ENCODE peak calls at places on chromosomes 7 and 10, in eight cellular contexts. M, O, R, Z, A, U, V and Y are unnamed samples.

GRCh38 chr10:48522011-48522765 is 82.7 kb downstream of the ARHGAP22 start:
- DNase-seq in A (no peak), Z (no peak), O (peak; percentile 11), M (no peak), R (no peak), U (no peak), V (no peak), Y (no peak)

GRCh38 chr10:34526758-34527730 is 288.1 kb downstream of the PARD3 start:
- DNase-seq in V (peak; percentile 100), R (peak; percentile 72), Z (peak; percentile 93), U (peak; percentile 98), A (peak; percentile 9), M (no peak), O (no peak), Y (peak; percentile 91)

GRCh38 chr7:29381206-29382094 is 182.2 kb upstream of the PRR15 start:
- DNase-seq in O (no peak), M (no peak), U (no peak), R (no peak), A (no peak), V (no peak), Z (no peak), Y (no peak)

GRCh38 chr10:58647770-58648169 is 135.1 kb downstream of the BICC1 start:
- DNase-seq in U (no peak), A (no peak), V (no peak), M (no peak), R (no peak), O (no peak), Z (no peak), Y (no peak)

GRCh38 chr10:77605466-77605865 is 32.1 kb downstream of the KCNMA1 start:
- DNase-seq in A (no peak), M (no peak), U (peak; percentile 33), O (no peak), Z (no peak), V (peak; percentile 75), R (no peak), Y (no peak)

GRCh38 chr7:86776136-86776535 is 132.4 kb downstream of the GRM3 start:
- DNase-seq in U (no peak), O (no peak), A (no peak), M (no peak), Z (no peak), R (no peak), V (no peak), Y (no peak)

GRCh38 chr7:134058980-134059379 is 68.2 kb upstream of the LRGUK start:
- DNase-seq in R (no peak), A (no peak), O (no peak), Z (no peak), M (no peak), V (no peak), U (no peak), Y (no peak)

GRCh38 chr10:129838794-129839193 is 125.3 kb downstream of the EBF3 start:
- DNase-seq in M (no peak), A (no peak), O (no peak), R (no peak), U (no peak), Z (no peak), V (no peak), Y (no peak)

GRCh38 chr10:52740913-52741675 is 31.5 kb downstream of the MBL2 start:
- DNase-seq in Z (no peak), O (peak; percentile 55), U (peak; percentile 65), A (peak; percentile 41), V (peak; percentile 96), R (peak; percentile 44), M (no peak), Y (no peak)

GRCh38 chr10:35910234-35910633 is 268.1 kb upstream of the FZD8 start:
- DNase-seq in U (peak; percentile 93), R (no peak), M (no peak), O (no peak), A (no peak), Z (no peak), V (peak; percentile 99), Y (peak; percentile 71)

GRCh38 chr7:101235050-101235449 is 2.6 kb downstream of the CLDN15 start:
- DNase-seq in Z (no peak), A (no peak), V (no peak), M (no peak), U (no peak), R (no peak), O (no peak), Y (no peak)

GRCh38 chr7:24883632-24884013 is 96.4 kb downstream of the OSBPL3 start:
- DNase-seq in Z (no peak), V (no peak), R (no peak), M (no peak), A (no peak), O (no peak), U (no peak), Y (no peak)

GRCh38 chr7:148699772-148700629 is 1.3 kb downstream of the CUL1 start:
- DNase-seq in Z (no peak), A (no peak), R (no peak), M (no peak), V (peak; percentile 51), O (no peak), U (peak; percentile 52), Y (no peak)

GRCh38 chr10:77077546-77077945 is 560.1 kb downstream of the KCNMA1 start:
- DNase-seq in M (no peak), V (no peak), U (no peak), R (no peak), O (no peak), Z (no peak), A (no peak), Y (no peak)

GRCh38 chr10:88185830-88186229 is 322.4 kb downstream of the PTEN start:
- DNase-seq in U (no peak), V (no peak), R (no peak), M (no peak), Z (no peak), O (no peak), A (no peak), Y (no peak)

GRCh38 chr10:90788987-90789386 is 68.9 kb downstream of the HTR7 start:
- DNase-seq in Z (no peak), V (no peak), M (no peak), A (no peak), O (no peak), R (no peak), U (no peak), Y (no peak)

GRCh38 chr7:105198223-105198622 is 184.2 kb downstream of the KMT2E start:
- DNase-seq in R (no peak), U (peak; percentile 92), V (peak; percentile 4), Z (peak; percentile 69), M (no peak), A (no peak), O (no peak), Y (peak; percentile 88)

GRCh38 chr10:84159076-84159475 is 14.5 kb upstream of the GPR15LG start:
- DNase-seq in O (no peak), U (no peak), R (no peak), A (no peak), V (no peak), M (no peak), Z (no peak), Y (no peak)
- H3K4me3 ChIP-seq in O (no peak overlapping the region), U (no peak overlapping the region), R (no peak overlapping the region), A (no peak overlapping the region), V (no peak overlapping the region), M (no peak overlapping the region), Z (no peak overlapping the region), Y (no peak overlapping the region)

GRCh38 chr10:124349231-124349992 is 69.3 kb downstream of the OAT start:
- DNase-seq in O (peak; percentile 25), Z (no peak), U (no peak), V (no peak), M (no peak), A (no peak), R (no peak), Y (no peak)

GRCh38 chr10:124345521-124345920 is 73.2 kb downstream of the OAT start:
- DNase-seq in R (no peak), Z (no peak), O (no peak), V (no peak), A (no peak), U (no peak), M (no peak), Y (no peak)

GRCh38 chr10:124347956-124348355 is 70.8 kb downstream of the OAT start:
- DNase-seq in Z (no peak), R (no peak), A (no peak), M (no peak), V (no peak), O (no peak), U (no peak), Y (no peak)

GRCh38 chr10:124348801-124349200 is 69.9 kb downstream of the OAT start:
- DNase-seq in V (no peak), R (no peak), O (no peak), U (no peak), M (no peak), A (no peak), Z (no peak), Y (no peak)

GRCh38 chr10:124346831-124347230 is 71.9 kb downstream of the OAT start:
- DNase-seq in R (no peak), V (no peak), A (no peak), M (no peak), U (no peak), O (no peak), Z (no peak), Y (no peak)
- H3K4me3 ChIP-seq in R (no peak overlapping the region), V (no peak overlapping the region), A (no peak overlapping the region), M (no peak overlapping the region), U (no peak overlapping the region), O (no peak overlapping the region), Z (no peak overlapping the region), Y (no peak overlapping the region)

DNA sequence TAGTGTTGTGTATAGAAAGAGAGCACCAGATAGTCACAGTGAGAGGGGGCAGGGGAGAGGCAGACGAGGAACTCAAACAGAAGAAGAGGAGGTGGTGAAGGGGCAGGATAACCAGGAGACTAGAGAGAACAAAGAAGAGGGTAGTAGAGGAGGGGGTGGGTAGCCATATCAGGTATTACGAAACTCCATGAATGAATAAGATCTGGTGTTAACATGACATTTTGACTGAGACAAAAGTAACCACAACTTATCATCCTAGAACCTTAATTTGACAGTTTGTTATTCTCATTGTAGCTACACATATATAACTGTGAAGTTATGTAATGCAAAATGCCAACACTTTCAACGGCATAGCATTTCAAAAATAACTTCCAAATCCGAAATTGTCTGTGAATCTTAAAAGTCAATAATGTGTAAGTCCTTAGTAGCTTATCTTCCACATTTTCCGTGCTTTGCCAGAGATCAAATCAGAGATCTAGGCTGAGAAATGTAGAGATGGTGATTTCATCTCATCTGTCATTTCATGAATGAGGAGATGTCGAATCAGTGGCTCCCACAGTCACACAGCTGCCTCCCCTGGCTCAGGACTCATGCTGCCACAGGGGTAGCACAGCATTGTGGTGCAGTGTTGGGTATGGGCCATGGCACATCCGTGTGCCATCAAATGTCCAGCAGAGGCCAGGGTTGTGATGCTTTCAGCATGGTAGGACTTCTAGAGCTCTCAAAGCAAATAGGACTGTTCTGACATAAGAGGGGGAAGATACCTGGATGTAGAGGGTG is 202.1 kb downstream of the HECW1 start:
- DNase-seq in U (no peak), Z (no peak), A (no peak), V (no peak), R (no peak), O (no peak), M (no peak), Y (no peak)
- H3K4me3 ChIP-seq in U (no peak overlapping the region), Z (no peak overlapping the region), A (no peak overlapping the region), V (no peak overlapping the region), R (no peak overlapping the region), O (no peak overlapping the region), M (no peak overlapping the region), Y (no peak overlapping the region)

DNA sequence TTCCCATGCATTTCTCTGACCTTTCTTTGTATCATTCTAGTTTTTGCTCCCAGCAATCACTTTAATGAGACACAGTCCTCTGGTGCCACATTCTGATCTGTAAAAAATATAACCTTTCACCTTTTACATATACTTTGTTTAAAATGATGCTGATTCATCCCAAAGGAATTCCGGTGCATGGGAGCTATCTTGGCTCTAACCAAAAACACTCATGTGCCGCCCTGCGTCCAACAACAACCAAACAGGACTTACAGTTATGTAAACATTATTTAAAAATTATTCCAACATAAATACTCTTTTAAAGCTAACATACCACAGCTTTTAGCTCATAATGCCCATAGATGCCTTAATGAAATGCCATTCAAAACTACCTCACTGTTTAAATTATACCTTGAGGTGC is 7.7 kb upstream of the OPALIN start:
- DNase-seq in O (no peak), Z (peak; percentile 14), M (no peak), V (peak; percentile 75), R (no peak), U (peak; percentile 15), A (no peak), Y (no peak)
- H3K4me3 ChIP-seq in O (no peak overlapping the region), Z (no peak overlapping the region), M (no peak overlapping the region), V (no peak overlapping the region), R (no peak overlapping the region), U (no peak overlapping the region), A (no peak overlapping the region), Y (no peak overlapping the region)